ENCODE peak calls at places on chromosome X, in four cellular contexts. E is activated T-helper 1 cell treated with Interleukin-2 at 50 U/mL for 16 hours, B is lung microvascular endothelial cell, R is EL. Z is an unnamed sample.
A peak's percentile ranks its signal among the peaks of the same experiment; 100 is the strongest.

GRCh38 chrX:154401045-154401799 is 3.0 kb downstream of the RPL10 start:
- DNase-seq in E (no peak), B (no peak), R (peak; percentile 61), Z (peak; percentile 74)

GRCh38 chrX:11953615-11954014 is 184.7 kb upstream of the FRMPD4 start:
- DNase-seq in E (no peak), B (no peak), R (peak; percentile 86), Z (peak; percentile 2)

GRCh38 chrX:25596881-25597280 is 541.3 kb upstream of the MAGEB18 start:
- DNase-seq in E (no peak), B (no peak), R (no peak), Z (no peak)

GRCh38 chrX:39576081-39576701 is 521.6 kb downstream of the BCOR start:
- DNase-seq in E (no peak), B (peak; percentile 5), R (no peak), Z (no peak)

GRCh38 chrX:111352424-111352823 is 59.6 kb downstream of the DCX start:
- DNase-seq in E (no peak), B (no peak), R (peak; percentile 4), Z (no peak)

GRCh38 chrX:111823068-111823467 is 52.9 kb upstream of the TRPC5OS start:
- DNase-seq in E (no peak), B (no peak), R (no peak), Z (peak; percentile 74)

GRCh38 chrX:13013353-13014110 is 30.9 kb downstream of the FAM9C start:
- DNase-seq in E (no peak), B (peak; percentile 4), R (no peak), Z (peak; percentile 60)

GRCh38 chrX:47208108-47208507 is 10.4 kb upstream of the CDK16 start:
- DNase-seq in E (no peak), B (no peak), R (no peak), Z (no peak)

GRCh38 chrX:136065044-136065671 is 79.9 kb downstream of the SLC9A6 start:
- DNase-seq in E (peak; percentile 1), B (peak; percentile 90), R (peak; percentile 68), Z (peak; percentile 84)

Z was measured in NCI-H82.